ENCODE peak calls at places on chromosomes 2 and 18, in four cellular contexts. R is NB4, X is GM12878, D is heart left ventricle. J is an unnamed sample.

GRCh38 chr2:122078451-122078850 is 323.0 kb downstream of the TSN start:
- DNase-seq in R (no peak), X (no peak), D (no peak), J (no peak)

GRCh38 chr2:190947711-190948251 is 66.2 kb downstream of the STAT1 start:
- DNase-seq in R (peak), X (peak), D (no peak), J (no peak)

GRCh38 chr18:79630266-79631095 is 49.1 kb upstream of the CTDP1 start:
- DNase-seq in R (peak), X (no peak), D (no peak), J (peak)

GRCh38 chr2:215667544-215668243 is 231.8 kb upstream of the FN1 start:
- DNase-seq in R (no peak), X (no peak), D (no peak), J (no peak)

GRCh38 chr2:67510745-67511144 is 113.6 kb downstream of the ETAA1 start:
- DNase-seq in R (no peak), X (no peak), D (no peak), J (no peak)

GRCh38 chr18:49059028-49059670 is 108.4 kb upstream of the SMAD7 start:
- DNase-seq in R (peak), X (no peak), D (no peak), J (no peak)

GRCh38 chr2:203705184-203705583 is 1.3 kb upstream of the CD28 start:
- DNase-seq in R (no peak), X (no peak), D (no peak), J (no peak)

GRCh38 chr18:23068692-23069305 is 66.5 kb upstream of the CABLES1 start:
- DNase-seq in R (peak), X (no peak), D (no peak), J (no peak)

GRCh38 chr18:58215005-58215404 is 171.0 kb downstream of the NEDD4L start:
- DNase-seq in R (no peak), X (no peak), D (no peak), J (no peak)

GRCh38 chr18:79772108-79772864 is 25.5 kb upstream of the KCNG2 start:
- DNase-seq in R (no peak), X (no peak), D (no peak), J (peak)

GRCh38 chr18:23131693-23132319 is 3.5 kb upstream of the CABLES1 start:
- DNase-seq in R (peak), X (peak), D (no peak), J (no peak)

GRCh38 chr18:26089247-26090129 is 925 bp downstream of the SS18 start:
- DNase-seq in R (peak), X (no peak), D (no peak), J (no peak)

GRCh38 chr2:36556847-36557246 is 41.1 kb downstream of the FEZ2 start:
- DNase-seq in R (no peak), X (no peak), D (no peak), J (no peak)

GRCh38 chr2:208148803-208149202 is 2.8 kb upstream of the CRYGB start:
- DNase-seq in R (no peak), X (no peak), D (no peak), J (no peak)

GRCh38 chr2:81981616-81982015 is 1677.1 kb upstream of the LRRTM1 start:
- DNase-seq in R (no peak), X (no peak), D (no peak), J (no peak)

GRCh38 chr2:240436626-240437180 is 1.2 kb downstream of the GPC1 start:
- DNase-seq in R (no peak), X (no peak), D (peak), J (peak)

GRCh38 chr2:205273148-205273547 is 409.2 kb upstream of the NRP2 start:
- DNase-seq in R (no peak), X (no peak), D (no peak), J (no peak)

GRCh38 chr2:219875036-219875435 is 247.6 kb downstream of the SLC4A3 start:
- DNase-seq in R (no peak), X (no peak), D (no peak), J (no peak)

GRCh38 chr18:3450358-3451107 is 561 bp downstream of the TGIF1 start:
- DNase-seq in R (peak), X (no peak), D (peak), J (peak)

GRCh38 chr18:3449702-3450357 is at the start of gene TGIF1:
- DNase-seq in R (peak), X (no peak), D (peak), J (no peak)

GRCh38 chr18:3452750-3453539 is 3.0 kb downstream of the TGIF1 start:
- DNase-seq in R (no peak), X (no peak), D (no peak), J (no peak)

GRCh38 chr18:3451989-3452749 is 2.2 kb downstream of the TGIF1 start:
- DNase-seq in R (peak), X (no peak), D (peak), J (peak)

DNA sequence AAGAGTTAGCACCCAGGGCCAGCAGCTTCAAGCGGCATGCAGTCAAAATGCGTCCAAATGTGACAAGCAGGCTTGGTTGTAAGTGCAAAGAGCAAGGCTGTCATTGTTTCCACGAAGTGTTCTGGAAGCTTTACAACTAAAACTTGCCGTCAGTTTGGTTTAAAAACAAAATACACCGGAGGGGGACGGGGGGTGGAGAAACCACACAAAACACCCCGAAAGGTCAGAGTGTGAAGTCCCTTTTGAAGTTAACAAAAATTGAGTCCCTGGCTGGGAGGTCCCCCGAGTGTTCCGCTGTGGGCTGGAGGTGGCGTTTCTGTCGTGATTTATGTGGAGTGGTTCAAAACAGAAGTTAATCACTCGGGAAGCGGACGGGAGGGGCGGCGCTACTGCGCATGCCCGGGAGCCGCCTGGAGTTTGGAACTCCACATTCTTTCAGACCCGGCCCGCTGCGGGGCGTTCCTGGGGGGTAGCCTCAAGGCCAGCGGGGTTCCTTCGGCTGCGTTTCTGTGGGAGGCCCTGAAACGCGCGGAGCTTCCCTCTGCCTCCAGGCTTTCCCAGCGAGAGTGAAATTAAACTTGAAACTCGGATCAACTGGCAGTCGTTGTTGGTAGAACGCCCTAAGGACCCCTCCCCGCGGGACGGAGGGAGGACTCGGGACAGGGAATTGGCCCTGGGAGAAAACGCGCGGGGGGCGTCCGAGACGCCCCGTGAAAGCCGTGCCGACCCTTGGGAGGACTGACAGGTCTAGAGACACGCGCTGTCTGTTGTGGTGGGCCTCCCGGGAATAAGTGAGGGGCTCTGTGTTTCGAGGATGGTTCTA is 1.4 kb downstream of the TGIF1 start:
- DNase-seq in R (peak), X (no peak), D (peak), J (peak)
- TF ChIP-seq POLR2A in R (peak), X (no peak), D (peak), J (peak)

GRCh38 chr2:135998842-135999241 is 13.4 kb upstream of the DARS1 start:
- DNase-seq in R (no peak), X (no peak), D (no peak), J (no peak)
- TF ChIP-seq POLR2A in R (no peak), X (no peak), D (no peak), J (no peak)

GRCh38 chr2:238449909-238450417 is 23.2 kb downstream of the ASB1 start:
- DNase-seq in R (peak), X (no peak), D (peak), J (no peak)
- TF ChIP-seq POLR2A in R (no peak), X (no peak), D (no peak), J (no peak)

GRCh38 chr18:2848145-2848878 is 1.5 kb downstream of the EMILIN2 start:
- DNase-seq in R (peak), X (no peak), D (no peak), J (no peak)
- TF ChIP-seq POLR2A in R (no peak), X (no peak), D (no peak), J (no peak)

GRCh38 chr2:163734401-163734800 is 1.4 kb downstream of the FIGN start:
- DNase-seq in R (no peak), X (no peak), D (no peak), J (no peak)

GRCh38 chr2:163734911-163735691 is 707 bp downstream of the FIGN start:
- DNase-seq in R (no peak), X (no peak), D (no peak), J (no peak)

GRCh38 chr2:163737169-163737439 is 1.3 kb upstream of the FIGN start:
- DNase-seq in R (no peak), X (no peak), D (no peak), J (no peak)

GRCh38 chr2:163736433-163737168 is 793 bp upstream of the FIGN start:
- DNase-seq in R (no peak), X (no peak), D (peak), J (peak)

GRCh38 chr2:163735692-163736432 is at the start of gene FIGN:
- DNase-seq in R (no peak), X (no peak), D (peak), J (peak)
- TF ChIP-seq POLR2A in R (no peak), X (no peak), D (peak), J (no peak)

DNA sequence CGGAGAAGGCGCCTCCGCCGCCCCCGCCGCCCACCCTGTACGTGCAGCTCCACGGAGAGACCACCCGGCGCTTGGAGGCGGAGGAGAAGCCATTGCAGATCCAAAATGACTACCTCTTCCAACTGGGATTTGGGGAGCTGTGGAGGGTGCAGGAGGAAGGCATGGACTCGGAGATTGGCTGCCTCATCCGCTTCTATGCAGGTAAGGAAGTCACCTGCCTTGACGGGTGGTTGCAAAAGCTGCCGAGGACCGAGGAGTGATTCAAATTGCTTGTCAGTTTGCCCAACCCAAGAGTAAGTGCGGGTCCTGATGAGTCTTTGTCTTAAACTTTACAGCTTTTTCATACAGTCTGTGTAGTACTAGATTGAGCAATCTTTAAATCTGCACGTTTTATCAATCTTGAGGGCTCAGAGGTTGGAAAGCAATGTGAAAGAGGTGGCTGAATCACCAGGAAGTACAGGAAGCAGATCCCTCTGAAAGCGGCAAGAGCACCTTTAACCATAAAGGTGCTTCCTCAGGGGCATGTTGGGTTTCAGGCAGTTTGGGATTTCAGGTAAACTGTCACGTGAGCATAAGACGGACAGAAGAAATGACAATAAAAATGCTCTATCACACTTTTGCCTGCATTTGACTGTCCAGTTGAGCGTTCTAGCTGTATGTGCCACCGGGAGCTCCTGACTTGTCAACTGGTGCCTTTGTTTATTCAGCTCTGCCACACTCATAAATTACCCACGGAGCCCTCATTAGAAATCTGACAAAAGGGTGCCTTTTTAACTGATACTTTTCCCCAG is 1.9 kb downstream of the PHLPP1 start:
- DNase-seq in R (peak), X (no peak), D (no peak), J (no peak)
- TF ChIP-seq POLR2A in R (no peak), X (no peak), D (no peak), J (no peak)

DNA sequence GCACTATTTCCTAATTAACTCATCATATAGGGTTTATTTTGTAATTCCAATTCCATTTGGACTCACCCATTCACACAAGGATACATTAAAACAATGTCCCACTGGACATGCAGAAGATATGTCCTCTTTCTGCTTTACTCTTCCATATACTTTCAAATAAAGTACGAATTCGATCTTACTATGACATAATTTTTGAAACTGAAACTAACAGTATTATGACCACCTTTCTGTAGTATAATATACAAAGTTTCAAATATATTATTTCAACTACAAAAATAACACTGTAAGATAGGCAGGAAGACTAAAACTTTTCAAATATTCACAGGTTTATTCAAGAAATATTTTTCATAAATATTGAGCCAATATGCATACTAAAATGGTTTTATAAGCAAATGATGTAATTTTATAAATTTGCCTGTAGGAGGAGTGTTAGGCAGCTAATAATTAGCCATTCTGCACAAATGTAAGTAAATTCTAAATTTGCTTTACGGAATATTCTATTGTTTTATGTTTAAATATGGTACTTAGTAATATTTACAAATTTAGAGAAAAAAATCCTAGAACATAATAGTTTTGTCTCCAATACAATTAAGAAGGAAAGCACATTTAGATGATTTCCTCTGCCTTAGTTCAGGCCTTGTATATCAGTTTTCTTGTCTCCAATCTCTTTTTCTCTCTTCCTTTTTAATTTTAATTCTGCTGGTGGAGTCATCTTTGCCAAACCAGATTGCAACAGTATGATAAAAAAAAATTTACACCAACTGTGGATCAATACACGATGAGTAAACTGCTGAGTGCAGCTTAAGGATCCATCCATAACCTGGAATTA is 85.9 kb downstream of the CERKL start:
- DNase-seq in R (peak), X (no peak), D (no peak), J (no peak)
- TF ChIP-seq POLR2A in R (no peak), X (no peak), D (no peak), J (no peak)

GRCh38 chr2:96762529-96763253 is 2.0 kb downstream of the CNNM4 start:
- DNase-seq in R (no peak), X (no peak), D (no peak), J (no peak)

GRCh38 chr2:96759548-96759947 is 1.2 kb upstream of the CNNM4 start:
- DNase-seq in R (no peak), X (no peak), D (no peak), J (no peak)

GRCh38 chr2:96758987-96759386 is 1.7 kb upstream of the CNNM4 start:
- DNase-seq in R (no peak), X (no peak), D (no peak), J (no peak)

GRCh38 chr2:96760986-96761832 is 507 bp downstream of the CNNM4 start:
- DNase-seq in R (no peak), X (no peak), D (peak), J (no peak)

GRCh38 chr2:96760036-96760985 is at the start of gene CNNM4:
- DNase-seq in R (peak), X (peak), D (peak), J (peak)
- TF ChIP-seq POLR2A in R (peak), X (peak), D (no peak), J (no peak)

GRCh38 chr18:2939317-2939716 is 73.6 kb downstream of the LPIN2 start:
- DNase-seq in R (no peak), X (no peak), D (no peak), J (no peak)
- TF ChIP-seq POLR2A in R (no peak), X (no peak), D (no peak), J (no peak)

GRCh38 chr2:27663463-27664244 is at the start of the genes SLC4A1AP and SUPT7L:
- DNase-seq in R (peak), X (peak), D (peak), J (peak)
- TF ChIP-seq POLR2A in R (peak), X (peak), D (peak), J (no peak)